ENCODE peak calls at places on chromosomes 2 and 18, in nine cellular contexts. G, I, S, J, P, T, V, E and R are unnamed samples. For H3K9me3, the result is how much of the 10 kb centered on the place peaks cover.

GRCh38 chr2:50065845-50066244 is 911.5 kb upstream of the FSHR start:
- DNase-seq in T (no peak), P (no peak), V (no peak), E (no peak), S (no peak), I (no peak), J (no peak), G (no peak), R (no peak)

GRCh38 chr18:66328280-66328947 is 275.5 kb downstream of the CDH19 start:
- DNase-seq in V (no peak), E (no peak), P (no peak), S (no peak), I (no peak), G (no peak), J (no peak), T (no peak), R (peak)

GRCh38 chr2:85852979-85853498 is 35.8 kb downstream of the ST3GAL5 start:
- DNase-seq in S (no peak), P (no peak), V (peak), J (no peak), E (peak), I (peak), T (no peak), G (no peak), R (no peak)

GRCh38 chr2:98140210-98140609 is 53.2 kb downstream of the VWA3B start:
- DNase-seq in T (no peak), V (no peak), J (no peak), G (no peak), I (no peak), E (no peak), P (peak), S (no peak), R (peak)

GRCh38 chr2:36245632-36246031 is 109.9 kb upstream of the CRIM1 start:
- DNase-seq in G (no peak), E (no peak), J (no peak), P (no peak), T (no peak), V (no peak), I (no peak), S (no peak), R (no peak)

GRCh38 chr2:75540994-75541393 is 19.7 kb downstream of the EVA1A start:
- DNase-seq in T (no peak), J (no peak), V (no peak), E (no peak), S (no peak), G (peak), I (no peak), P (no peak), R (no peak)

GRCh38 chr18:61502472-61502871 is 169.2 kb downstream of the CDH20 start:
- DNase-seq in S (peak), E (no peak), T (no peak), I (peak), J (peak), P (no peak), V (no peak), G (no peak), R (peak)

GRCh38 chr2:158923180-158923594 is 45.3 kb upstream of the TANC1 start:
- DNase-seq in T (no peak), G (no peak), P (no peak), E (no peak), S (no peak), V (no peak), I (no peak), J (no peak), R (peak)

GRCh38 chr2:170022692-170023091 is 155.3 kb upstream of the MYO3B start:
- DNase-seq in S (no peak), V (no peak), T (no peak), I (no peak), E (no peak), P (no peak), G (no peak), J (no peak), R (no peak)

GRCh38 chr2:30847329-30847728 is 40.1 kb upstream of the CAPN13 start:
- DNase-seq in J (no peak), S (no peak), V (no peak), P (no peak), G (no peak), T (no peak), E (no peak), I (no peak), R (no peak)

GRCh38 chr2:185689906-185690539 is 48.6 kb upstream of the FSIP2 start:
- DNase-seq in P (no peak), T (no peak), G (no peak), I (no peak), S (no peak), V (no peak), E (no peak), J (peak), R (no peak)

GRCh38 chr2:54454922-54455583 is 1.1 kb upstream of the SPTBN1 start:
- DNase-seq in J (no peak), G (no peak), P (peak), E (no peak), S (no peak), I (peak), T (no peak), V (no peak), R (no peak)

GRCh38 chr2:208135794-208136369 is 6.3 kb upstream of the CRYGC start:
- DNase-seq in T (peak), E (no peak), S (no peak), I (no peak), P (no peak), G (peak), J (no peak), V (no peak), R (no peak)

GRCh38 chr18:58882681-58883080 is 18.0 kb downstream of the ZNF532 start:
- DNase-seq in V (no peak), E (no peak), G (no peak), S (no peak), T (no peak), J (no peak), P (no peak), I (no peak), R (no peak)

GRCh38 chr2:236246711-236247246 is 17.4 kb downstream of the ASB18 start:
- DNase-seq in P (no peak), I (no peak), T (no peak), G (no peak), V (no peak), J (no peak), S (no peak), E (no peak), R (no peak)

GRCh38 chr2:217477583-217477982 is 525.2 kb downstream of the TNS1 start:
- DNase-seq in E (no peak), V (no peak), J (no peak), T (no peak), P (no peak), G (no peak), S (no peak), I (no peak), R (peak)

GRCh38 chr2:74865770-74866674 is 32.1 kb downstream of the HK2 start:
- DNase-seq in P (no peak), T (no peak), J (peak), V (no peak), G (no peak), E (no peak), S (no peak), I (no peak), R (no peak)

GRCh38 chr2:162435676-162436075 is 91.7 kb downstream of the GCA start:
- DNase-seq in J (no peak), E (no peak), I (no peak), V (no peak), T (no peak), S (no peak), G (no peak), P (no peak), R (no peak)

GRCh38 chr2:20025065-20025786 is 12.8 kb upstream of the MATN3 start:
- DNase-seq in P (no peak), I (no peak), G (no peak), T (no peak), V (no peak), J (no peak), E (no peak), S (no peak), R (no peak)

GRCh38 chr2:234620018-234620417 is 123.1 kb upstream of the ARL4C start:
- DNase-seq in P (no peak), E (no peak), T (no peak), G (no peak), I (no peak), V (no peak), S (no peak), J (no peak), R (no peak)

GRCh38 chr18:57051586-57052044 is 95.3 kb upstream of the BOD1L2 start:
- DNase-seq in V (peak), G (no peak), T (peak), P (no peak), E (no peak), J (no peak), S (no peak), I (no peak), R (no peak)

GRCh38 chr2:29603341-29603740 is 318.0 kb downstream of the ALK start:
- DNase-seq in E (no peak), T (no peak), S (peak), G (no peak), V (no peak), P (no peak), J (no peak), I (no peak), R (peak)

DNA sequence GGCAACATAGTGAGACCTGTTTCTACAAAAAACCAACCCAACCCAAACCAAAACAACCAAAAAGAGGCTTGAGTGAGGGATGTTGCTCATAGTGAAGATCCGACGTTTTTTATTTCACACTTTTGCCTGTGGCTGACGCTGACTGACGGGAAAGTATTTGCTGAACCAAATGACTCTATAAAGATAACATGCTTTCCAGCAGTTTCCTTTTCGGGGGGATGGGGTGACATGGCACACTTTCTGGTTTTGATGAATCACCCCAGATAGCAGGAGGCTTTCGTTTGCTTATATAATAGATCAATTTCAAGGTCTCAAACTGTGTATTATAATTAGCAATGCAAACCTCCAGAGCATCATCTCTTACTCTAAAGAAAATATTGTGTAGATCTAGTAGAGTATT is 150.8 kb downstream of the AQP4 start:
- DNase-seq in E (no peak), V (no peak), J (no peak), P (no peak), T (no peak), I (no peak), S (no peak), G (no peak), R (no peak)
- H3K9me3 ChIP-seq in E (under half), V (under half), J (under half), P (under half), T (under half), I (under half), S (under half), G (under half), R (under half)

DNA sequence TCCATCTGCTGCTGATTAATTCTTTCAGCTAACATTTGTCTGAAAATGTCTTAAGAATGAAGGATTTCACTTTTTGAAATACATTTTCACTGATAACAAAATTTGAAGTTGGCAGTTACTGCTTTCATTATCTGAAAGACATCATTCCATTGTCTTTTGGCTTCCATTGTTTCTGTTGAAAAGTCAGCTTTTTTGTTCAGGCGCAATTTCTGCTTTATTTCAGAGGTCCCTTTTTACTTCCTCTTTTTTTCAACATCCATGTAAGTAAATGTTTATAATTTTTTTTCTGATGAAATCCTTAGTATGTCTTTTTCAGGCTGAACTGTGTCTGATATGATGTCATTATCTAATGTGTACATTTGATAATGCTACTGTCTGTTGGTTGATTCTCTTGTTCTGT is 184.2 kb downstream of the RND3 start:
- DNase-seq in S (no peak), E (no peak), G (no peak), P (no peak), V (no peak), J (peak), T (no peak), I (no peak), R (no peak)
- H3K9me3 ChIP-seq in S (under half), E (under half), G (under half), P (under half), V (under half), J (under half), T (under half), I (under half), R (under half)

GRCh38 chr2:81299841-81300240 is 995.3 kb upstream of the LRRTM1 start:
- DNase-seq in S (no peak), E (no peak), G (no peak), P (no peak), V (no peak), J (no peak), I (no peak), T (no peak), R (no peak)
- H3K9me3 ChIP-seq in S (under half), E (under half), G (under half), P (under half), V (under half), J (under half), I (under half), T (under half), R (under half)

GRCh38 chr2:24492283-24493272 is 1.5 kb downstream of the NCOA1 start:
- DNase-seq in I (no peak), S (no peak), J (no peak), E (no peak), G (no peak), P (no peak), T (no peak), V (no peak), R (peak)
- H3K9me3 ChIP-seq in I (under half), S (under half), J (under half), E (under half), G (under half), P (under half), T (under half), V (under half), R (under half)

DNA sequence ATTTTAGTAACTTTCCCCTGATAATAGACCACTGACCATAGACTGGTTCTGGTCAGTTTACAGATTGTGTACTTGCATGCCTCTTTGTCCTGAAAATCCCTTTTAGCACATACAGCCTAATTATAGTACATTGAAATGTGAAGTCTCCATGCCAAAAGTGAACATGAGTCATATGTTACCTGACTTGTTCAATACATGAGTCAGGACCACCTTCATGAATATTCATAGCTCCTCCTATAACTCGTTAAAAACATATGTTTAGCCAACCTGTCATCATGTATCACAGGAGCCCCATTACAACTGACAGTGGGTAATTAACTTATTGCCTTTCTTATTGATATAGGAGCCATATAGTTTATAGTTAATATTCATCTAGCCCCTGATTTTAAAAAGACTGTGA is 78.6 kb downstream of the SH3YL1 start:
- DNase-seq in S (no peak), E (no peak), G (no peak), J (no peak), T (no peak), V (no peak), I (no peak), P (no peak), R (no peak)
- H3K9me3 ChIP-seq in S (half or more), E (under half), G (under half), J (under half), T (under half), V (under half), I (under half), P (under half), R (half or more)

GRCh38 chr2:123101434-123101833 is 923.7 kb upstream of the CNTNAP5 start:
- DNase-seq in G (no peak), T (no peak), S (no peak), V (no peak), E (no peak), I (no peak), J (no peak), P (no peak), R (no peak)
- H3K9me3 ChIP-seq in G (under half), T (under half), S (under half), V (under half), E (under half), I (under half), J (under half), P (under half), R (under half)